ENCODE peak calls at places on chromosomes 7 and 10, in five cellular contexts. G is ovary, U is cardiac muscle cell, L is SJCRH30, E is aorta. C is an unnamed sample.

GRCh38 chr7:84136809-84137208 is 57.8 kb downstream of the SEMA3A start:
- DNase-seq in G (no peak), U (no peak), L (no peak), E (no peak), C (no peak)

GRCh38 chr7:84729284-84729683 is 457.6 kb downstream of the SEMA3D start:
- DNase-seq in G (no peak), U (peak; percentile 62), L (no peak), E (no peak), C (no peak)

GRCh38 chr7:139734395-139734794 is 43.4 kb downstream of the HIPK2 start:
- DNase-seq in G (no peak), U (peak; percentile 99), L (peak; percentile 15), E (peak; percentile 88), C (peak; percentile 23)

GRCh38 chr7:10343108-10343507 is 630.6 kb upstream of the PHF14 start:
- DNase-seq in G (no peak), U (no peak), L (no peak), E (no peak), C (no peak)

GRCh38 chr10:125411724-125412123 is 251.4 kb upstream of the CTBP2 start:
- DNase-seq in G (no peak), U (peak; percentile 36), L (peak; percentile 5), E (no peak), C (no peak)

GRCh38 chr7:73451780-73452398 is 18.3 kb downstream of the FZD9 start:
- DNase-seq in G (no peak), U (peak; percentile 77), L (peak; percentile 76), E (no peak), C (peak; percentile 58)

GRCh38 chr10:132447446-132448247 is 50.6 kb downstream of the PWWP2B start:
- DNase-seq in G (no peak), U (peak; percentile 71), L (no peak), E (no peak), C (peak; percentile 67)

GRCh38 chr7:5289345-5289744 is 6.6 kb downstream of the SLC29A4 start:
- DNase-seq in G (no peak), U (no peak), L (no peak), E (no peak), C (peak; percentile 87)

GRCh38 chr10:114402233-114402632 is 2.1 kb downstream of the AFAP1L2 start:
- DNase-seq in G (no peak), U (no peak), L (no peak), E (no peak), C (no peak)

GRCh38 chr10:43404675-43405221 is 4.2 kb downstream of the HNRNPF start:
- DNase-seq in G (no peak), U (no peak), L (no peak), E (no peak), C (no peak)

GRCh38 chr10:132706701-132707100 is 79.2 kb downstream of the NKX6-2 start:
- DNase-seq in G (peak; percentile 12), U (no peak), L (no peak), E (peak; percentile 43), C (no peak)

GRCh38 chr10:97321807-97322195 is 2.7 kb downstream of the FRAT1 start:
- DNase-seq in G (no peak), U (no peak), L (peak; percentile 49), E (no peak), C (peak; percentile 39)

GRCh38 chr7:129642871-129643515 is 31.5 kb downstream of the NRF1 start:
- DNase-seq in G (no peak), U (peak; percentile 8), L (no peak), E (no peak), C (no peak)

GRCh38 chr7:8639668-8640067 is 206.3 kb downstream of the NXPH1 start:
- DNase-seq in G (no peak), U (no peak), L (no peak), E (no peak), C (no peak)

GRCh38 chr7:66258409-66258808 is 53.3 kb downstream of the TPST1 start:
- DNase-seq in G (no peak), U (peak; percentile 39), L (no peak), E (no peak), C (no peak)

GRCh38 chr7:102125127-102125561 is 161.5 kb upstream of the SH2B2 start:
- DNase-seq in G (no peak), U (peak; percentile 87), L (no peak), E (peak; percentile 94), C (no peak)

GRCh38 chr10:77899080-77899477 is 27.5 kb downstream of the DLG5 start:
- DNase-seq in G (no peak), U (peak; percentile 62), L (peak; percentile 58), E (no peak), C (peak; percentile 92)

GRCh38 chr7:3336042-3336665 is 35.1 kb downstream of the SDK1 start:
- DNase-seq in G (no peak), U (no peak), L (peak; percentile 45), E (no peak), C (no peak)

GRCh38 chr10:28130267-28130666 is 131.4 kb upstream of the ODAD2 start:
- DNase-seq in G (no peak), U (peak; percentile 40), L (no peak), E (no peak), C (no peak)

GRCh38 chr7:1240917-1241509 is 8.3 kb downstream of the UNCX start:
- DNase-seq in G (no peak), U (no peak), L (no peak), E (no peak), C (no peak)

GRCh38 chr10:4337581-4337980 is 488.4 kb upstream of the AKR1E2 start:
- DNase-seq in G (no peak), U (no peak), L (peak; percentile 17), E (no peak), C (no peak)

GRCh38 chr10:287814-288213 is 152.6 kb downstream of the ZMYND11 start:
- DNase-seq in G (no peak), U (no peak), L (no peak), E (no peak), C (no peak)

GRCh38 chr10:76550806-76551205 is 1086.8 kb downstream of the KCNMA1 start:
- DNase-seq in G (no peak), U (peak; percentile 8), L (no peak), E (no peak), C (no peak)

GRCh38 chr10:11379771-11380170 is 231.7 kb downstream of the USP6NL start:
- DNase-seq in G (no peak), U (no peak), L (no peak), E (no peak), C (no peak)

GRCh38 chr7:98640375-98640774 is 23.3 kb downstream of the NPTX2 start:
- DNase-seq in G (no peak), U (no peak), L (no peak), E (peak; percentile 35), C (no peak)

DNA sequence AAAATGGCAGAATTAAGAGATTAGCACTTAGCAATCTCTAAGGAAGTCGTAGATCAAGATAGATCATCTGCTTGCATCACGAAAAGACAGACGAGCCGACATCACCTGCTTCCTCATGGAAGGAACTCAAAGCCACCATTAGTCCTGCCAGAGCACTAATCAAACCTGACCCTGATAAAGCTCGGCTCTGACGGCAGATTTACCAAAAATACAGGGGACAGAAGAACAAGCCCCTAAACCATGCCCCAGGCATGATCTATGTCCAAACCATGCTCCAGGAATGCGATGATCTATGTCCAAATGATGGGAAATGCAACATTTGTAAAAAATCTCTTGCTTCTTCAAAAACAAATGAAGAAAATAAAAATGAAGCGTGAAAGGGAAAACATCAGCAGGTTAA is 182.8 kb downstream of the TCERG1L start:
- DNase-seq in G (no peak), U (no peak), L (no peak), E (no peak), C (no peak)
- H3K9me3 ChIP-seq in G (no peaks in the 10 kb centered on the region), U (no peaks in the 10 kb centered on the region), L (no peaks in the 10 kb centered on the region), E (no peaks in the 10 kb centered on the region), C (no peaks in the 10 kb centered on the region)

GRCh38 chr10:121519901-121520500 is 78.2 kb downstream of the FGFR2 start:
- DNase-seq in G (no peak), U (no peak), L (no peak), E (no peak), C (no peak)
- H3K4me1 ChIP-seq in G (peaks cover 15% of the 10 kb centered on the region), U (peaks cover 4% of the 10 kb centered on the region), L (peaks cover 21% of the 10 kb centered on the region), E (peaks cover 3% of the 10 kb centered on the region), C (no peaks in the 10 kb centered on the region)

GRCh38 chr7:157926107-157926506 is 589.3 kb downstream of the DNAJB6 start:
- DNase-seq in G (no peak), U (no peak), L (no peak), E (no peak), C (no peak)

GRCh38 chr7:157928808-157929425 is 592.1 kb downstream of the DNAJB6 start:
- DNase-seq in G (no peak), U (no peak), L (no peak), E (peak; percentile 57), C (no peak)

GRCh38 chr7:157928171-157928794 is 591.5 kb downstream of the DNAJB6 start:
- DNase-seq in G (no peak), U (no peak), L (no peak), E (peak; percentile 31), C (no peak)

GRCh38 chr7:157926521-157927167 is 589.8 kb downstream of the DNAJB6 start:
- DNase-seq in G (no peak), U (no peak), L (no peak), E (peak; percentile 34), C (no peak)

DNA sequence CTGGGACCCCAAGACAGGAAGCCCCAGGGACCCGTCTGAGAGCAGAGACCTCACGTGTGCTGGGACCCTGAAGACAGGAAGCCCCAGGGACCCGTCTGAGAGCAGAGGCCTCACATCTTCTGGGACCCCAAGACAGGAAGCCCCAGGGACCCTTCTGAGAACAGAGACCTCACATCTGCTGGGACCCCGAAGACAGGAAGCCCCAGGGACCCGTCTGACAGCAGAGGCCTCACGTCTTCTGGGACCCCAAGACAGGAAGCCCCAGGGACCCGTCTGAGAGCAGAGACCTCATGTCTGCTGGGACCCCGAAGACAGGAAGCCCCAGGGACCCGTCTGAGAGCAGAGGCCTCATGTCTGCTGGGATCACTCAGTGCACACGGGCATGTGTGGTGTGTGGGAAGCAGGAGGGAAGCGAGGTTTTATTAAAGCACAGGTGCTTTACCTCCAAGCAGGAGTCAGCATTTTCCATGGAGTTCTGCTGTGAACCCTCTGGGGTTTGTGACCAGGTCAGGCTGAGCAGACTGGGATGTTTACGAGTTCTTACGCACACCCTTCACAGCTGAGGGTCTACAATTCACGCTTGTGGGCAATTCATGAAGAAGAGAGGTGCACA is 590.6 kb downstream of the DNAJB6 start:
- DNase-seq in G (no peak), U (no peak), L (no peak), E (peak; percentile 16), C (no peak)
- H3K9me3 ChIP-seq in G (no peaks in the 10 kb centered on the region), U (peaks cover 2% of the 10 kb centered on the region), L (peaks cover 3% of the 10 kb centered on the region), E (no peaks in the 10 kb centered on the region), C (no peaks in the 10 kb centered on the region)

GRCh38 chr7:137981175-137981574 is 20.7 kb downstream of the CREB3L2 start:
- DNase-seq in G (no peak), U (no peak), L (no peak), E (no peak), C (no peak)

GRCh38 chr7:137984181-137985041 is 17.5 kb downstream of the CREB3L2 start:
- DNase-seq in G (no peak), U (no peak), L (no peak), E (no peak), C (peak; percentile 44)

GRCh38 chr7:137983308-137984008 is 18.4 kb downstream of the CREB3L2 start:
- DNase-seq in G (no peak), U (no peak), L (no peak), E (peak; percentile 83), C (no peak)

GRCh38 chr7:137980308-137980707 is 21.6 kb downstream of the CREB3L2 start:
- DNase-seq in G (no peak), U (no peak), L (no peak), E (no peak), C (no peak)

DNA sequence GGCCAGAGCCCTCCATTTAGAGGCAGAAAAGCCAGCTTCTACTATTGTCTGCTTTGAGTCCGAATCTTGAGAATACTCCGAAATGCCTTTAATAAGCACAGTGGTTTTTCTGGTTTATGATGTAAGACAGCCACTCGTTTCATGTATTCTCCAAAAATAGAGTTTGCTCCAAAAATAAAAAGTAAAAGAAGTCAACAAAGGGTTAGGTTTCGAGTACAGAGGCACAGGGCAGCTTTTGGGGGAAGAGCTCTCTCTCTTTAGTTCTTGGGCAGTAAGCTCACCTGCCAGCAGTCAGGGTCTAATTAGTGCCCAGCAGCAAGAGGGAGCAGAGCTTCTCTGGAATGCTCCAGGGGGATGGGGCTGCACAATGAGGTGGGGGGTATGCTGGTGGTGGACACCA is 20.2 kb downstream of the CREB3L2 start:
- DNase-seq in G (no peak), U (no peak), L (no peak), E (no peak), C (no peak)
- H3K4me1 ChIP-seq in G (peaks cover 27% of the 10 kb centered on the region), U (peaks cover 19% of the 10 kb centered on the region), L (peaks cover 13% of the 10 kb centered on the region), E (peaks cover 29% of the 10 kb centered on the region), C (peaks cover 17% of the 10 kb centered on the region)

C was measured in small intestine.